ENCODE peak calls at places on chromosomes 11 and 22, in five cellular contexts. One of them, this sample, is unnamed.

GRCh38 chr22:37634505-37635002 is 4.9 kb upstream of the SH3BP1 start:
- DNase-seq in fibroblast of mammary gland: no peak
- DNase-seq in A549: no peak
- DNase-seq in fibroblast of lung: no peak
- DNase-seq in astrocyte of the spinal cord: peak
- DNase-seq in this sample: no peak

GRCh38 chr11:119745112-119745511 is 16.1 kb upstream of the NECTIN1 start:
- DNase-seq in fibroblast of mammary gland: no peak
- DNase-seq in A549: no peak
- DNase-seq in fibroblast of lung: no peak
- DNase-seq in astrocyte of the spinal cord: no peak
- DNase-seq in this sample: no peak

GRCh38 chr11:27055065-27055682 is 14.6 kb downstream of the BBOX1 start:
- DNase-seq in fibroblast of mammary gland: peak
- DNase-seq in A549: peak
- DNase-seq in fibroblast of lung: peak
- DNase-seq in astrocyte of the spinal cord: peak
- DNase-seq in this sample: peak

GRCh38 chr11:104380358-104380757 is 216.4 kb upstream of the PDGFD start:
- DNase-seq in fibroblast of mammary gland: no peak
- DNase-seq in A549: no peak
- DNase-seq in fibroblast of lung: no peak
- DNase-seq in astrocyte of the spinal cord: peak
- DNase-seq in this sample: no peak

GRCh38 chr11:107689317-107690202 is 22.3 kb downstream of the SLN start:
- DNase-seq in fibroblast of mammary gland: peak
- DNase-seq in A549: peak
- DNase-seq in fibroblast of lung: peak
- DNase-seq in astrocyte of the spinal cord: peak
- DNase-seq in this sample: peak

GRCh38 chr11:62540804-62541671 is 5.6 kb downstream of the AHNAK start:
- DNase-seq in fibroblast of mammary gland: peak
- DNase-seq in A549: no peak
- DNase-seq in fibroblast of lung: no peak
- DNase-seq in astrocyte of the spinal cord: no peak
- DNase-seq in this sample: no peak

GRCh38 chr11:94583885-94584500 is 16.8 kb downstream of the PIWIL4 start:
- DNase-seq in fibroblast of mammary gland: peak
- DNase-seq in A549: no peak
- DNase-seq in fibroblast of lung: no peak
- DNase-seq in astrocyte of the spinal cord: no peak
- DNase-seq in this sample: no peak

GRCh38 chr11:45451766-45452440 is 165.8 kb upstream of the SYT13 start:
- DNase-seq in fibroblast of mammary gland: peak
- DNase-seq in A549: no peak
- DNase-seq in fibroblast of lung: peak
- DNase-seq in astrocyte of the spinal cord: no peak
- DNase-seq in this sample: peak

GRCh38 chr22:24565077-24565476 is 9.3 kb downstream of the SNRPD3 start:
- DNase-seq in fibroblast of mammary gland: no peak
- DNase-seq in A549: no peak
- DNase-seq in fibroblast of lung: no peak
- DNase-seq in astrocyte of the spinal cord: no peak
- DNase-seq in this sample: no peak

GRCh38 chr11:5275369-5276110 is 5.8 kb upstream of the HBE1 start:
- DNase-seq in fibroblast of mammary gland: no peak
- DNase-seq in A549: no peak
- DNase-seq in fibroblast of lung: no peak
- DNase-seq in astrocyte of the spinal cord: no peak
- DNase-seq in this sample: no peak

GRCh38 chr11:1453611-1454386 is 32.8 kb downstream of the MOB2 start:
- DNase-seq in fibroblast of mammary gland: no peak
- DNase-seq in A549: no peak
- DNase-seq in fibroblast of lung: no peak
- DNase-seq in astrocyte of the spinal cord: no peak
- DNase-seq in this sample: no peak

GRCh38 chr11:110675548-110675947 is 36.7 kb downstream of the ARHGAP20 start:
- DNase-seq in fibroblast of mammary gland: no peak
- DNase-seq in A549: no peak
- DNase-seq in fibroblast of lung: no peak
- DNase-seq in astrocyte of the spinal cord: no peak
- DNase-seq in this sample: no peak

GRCh38 chr11:65574963-65575567 is 788 bp upstream of the EHBP1L1 start:
- DNase-seq in fibroblast of mammary gland: peak
- DNase-seq in A549: no peak
- DNase-seq in fibroblast of lung: peak
- DNase-seq in astrocyte of the spinal cord: no peak
- DNase-seq in this sample: no peak

GRCh38 chr11:64713031-64713780 is 9.8 kb downstream of the NRXN2 start:
- DNase-seq in fibroblast of mammary gland: peak
- DNase-seq in A549: peak
- DNase-seq in fibroblast of lung: peak
- DNase-seq in astrocyte of the spinal cord: peak
- DNase-seq in this sample: no peak

GRCh38 chr11:66015094-66015881 is 3.5 kb downstream of the CST6 start:
- DNase-seq in fibroblast of mammary gland: no peak
- DNase-seq in A549: no peak
- DNase-seq in fibroblast of lung: peak
- DNase-seq in astrocyte of the spinal cord: peak
- DNase-seq in this sample: no peak

GRCh38 chr11:12704049-12704448 is 29.8 kb downstream of the TEAD1 start:
- DNase-seq in fibroblast of mammary gland: no peak
- DNase-seq in A549: no peak
- DNase-seq in fibroblast of lung: peak
- DNase-seq in astrocyte of the spinal cord: peak
- DNase-seq in this sample: no peak

GRCh38 chr22:42769574-42770447 is 49.1 kb upstream of the A4GALT start:
- DNase-seq in fibroblast of mammary gland: peak
- DNase-seq in A549: peak
- DNase-seq in fibroblast of lung: peak
- DNase-seq in astrocyte of the spinal cord: peak
- DNase-seq in this sample: peak

GRCh38 chr11:119205080-119205479 is 1.1 kb upstream of the CBL start:
- DNase-seq in fibroblast of mammary gland: no peak
- DNase-seq in A549: no peak
- DNase-seq in fibroblast of lung: no peak
- DNase-seq in astrocyte of the spinal cord: no peak
- DNase-seq in this sample: no peak

GRCh38 chr11:12158926-12159325 is 48.5 kb downstream of the MICAL2 start:
- DNase-seq in fibroblast of mammary gland: no peak
- DNase-seq in A549: no peak
- DNase-seq in fibroblast of lung: peak
- DNase-seq in astrocyte of the spinal cord: no peak
- DNase-seq in this sample: no peak

GRCh38 chr11:34269694-34270245 is 88.0 kb downstream of the ABTB2 start:
- DNase-seq in fibroblast of mammary gland: no peak
- DNase-seq in A549: no peak
- DNase-seq in fibroblast of lung: no peak
- DNase-seq in astrocyte of the spinal cord: no peak
- DNase-seq in this sample: no peak

GRCh38 chr11:34266987-34267386 is 90.8 kb downstream of the ABTB2 start:
- DNase-seq in fibroblast of mammary gland: no peak
- DNase-seq in A549: no peak
- DNase-seq in fibroblast of lung: no peak
- DNase-seq in astrocyte of the spinal cord: no peak
- DNase-seq in this sample: no peak

GRCh38 chr11:34267440-34267839 is 90.4 kb downstream of the ABTB2 start:
- DNase-seq in fibroblast of mammary gland: no peak
- DNase-seq in A549: no peak
- DNase-seq in fibroblast of lung: no peak
- DNase-seq in astrocyte of the spinal cord: no peak
- DNase-seq in this sample: no peak

GRCh38 chr11:34270711-34271110 is 87.1 kb downstream of the ABTB2 start:
- DNase-seq in fibroblast of mammary gland: no peak
- DNase-seq in A549: no peak
- DNase-seq in fibroblast of lung: no peak
- DNase-seq in astrocyte of the spinal cord: no peak
- DNase-seq in this sample: no peak

DNA sequence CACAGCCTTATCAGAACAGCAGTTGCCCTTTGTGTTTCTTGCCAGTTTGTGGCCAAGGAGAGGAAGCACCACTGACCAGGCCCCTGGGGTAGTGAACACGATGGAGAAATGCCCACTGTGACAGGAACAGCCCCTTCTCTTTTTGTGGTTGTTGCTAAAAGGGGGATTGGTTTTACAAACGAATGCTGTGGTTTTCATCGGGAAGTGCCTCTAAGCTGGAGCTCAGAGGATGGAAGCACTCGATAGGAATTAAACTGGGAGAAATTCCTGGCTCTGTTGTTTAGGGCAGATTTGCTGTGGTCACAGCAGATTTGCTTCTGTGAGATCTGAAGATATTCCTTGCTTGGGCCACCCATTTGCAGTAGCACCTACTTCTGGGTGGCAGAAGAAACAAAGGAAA is 88.8 kb downstream of the ABTB2 start:
- DNase-seq in fibroblast of mammary gland: no peak
- DNase-seq in A549: no peak
- DNase-seq in fibroblast of lung: no peak
- DNase-seq in astrocyte of the spinal cord: peak
- DNase-seq in this sample: no peak
- TF ChIP-seq CTCF in fibroblast of mammary gland: no peak
- TF ChIP-seq CTCF in A549: no peak
- TF ChIP-seq CTCF in fibroblast of lung: no peak
- TF ChIP-seq CTCF in astrocyte of the spinal cord: no peak
- TF ChIP-seq CTCF in this sample: no peak

GRCh38 chr11:92453055-92453454 is 228.4 kb downstream of the FAT3 start:
- DNase-seq in fibroblast of mammary gland: peak
- DNase-seq in A549: no peak
- DNase-seq in fibroblast of lung: peak
- DNase-seq in astrocyte of the spinal cord: peak
- DNase-seq in this sample: peak

GRCh38 chr11:92461478-92461877 is 236.9 kb downstream of the FAT3 start:
- DNase-seq in fibroblast of mammary gland: no peak
- DNase-seq in A549: no peak
- DNase-seq in fibroblast of lung: no peak
- DNase-seq in astrocyte of the spinal cord: no peak
- DNase-seq in this sample: no peak

GRCh38 chr11:92455221-92455790 is 230.7 kb downstream of the FAT3 start:
- DNase-seq in fibroblast of mammary gland: no peak
- DNase-seq in A549: no peak
- DNase-seq in fibroblast of lung: no peak
- DNase-seq in astrocyte of the spinal cord: no peak
- DNase-seq in this sample: no peak

GRCh38 chr11:92457250-92457649 is 232.6 kb downstream of the FAT3 start:
- DNase-seq in fibroblast of mammary gland: peak
- DNase-seq in A549: no peak
- DNase-seq in fibroblast of lung: peak
- DNase-seq in astrocyte of the spinal cord: peak
- DNase-seq in this sample: no peak
- H3K4me3 ChIP-seq in fibroblast of mammary gland: no peak
- H3K4me3 ChIP-seq in A549: no peak
- H3K4me3 ChIP-seq in fibroblast of lung: no peak
- H3K4me3 ChIP-seq in astrocyte of the spinal cord: no peak
- H3K4me3 ChIP-seq in this sample: no peak

DNA sequence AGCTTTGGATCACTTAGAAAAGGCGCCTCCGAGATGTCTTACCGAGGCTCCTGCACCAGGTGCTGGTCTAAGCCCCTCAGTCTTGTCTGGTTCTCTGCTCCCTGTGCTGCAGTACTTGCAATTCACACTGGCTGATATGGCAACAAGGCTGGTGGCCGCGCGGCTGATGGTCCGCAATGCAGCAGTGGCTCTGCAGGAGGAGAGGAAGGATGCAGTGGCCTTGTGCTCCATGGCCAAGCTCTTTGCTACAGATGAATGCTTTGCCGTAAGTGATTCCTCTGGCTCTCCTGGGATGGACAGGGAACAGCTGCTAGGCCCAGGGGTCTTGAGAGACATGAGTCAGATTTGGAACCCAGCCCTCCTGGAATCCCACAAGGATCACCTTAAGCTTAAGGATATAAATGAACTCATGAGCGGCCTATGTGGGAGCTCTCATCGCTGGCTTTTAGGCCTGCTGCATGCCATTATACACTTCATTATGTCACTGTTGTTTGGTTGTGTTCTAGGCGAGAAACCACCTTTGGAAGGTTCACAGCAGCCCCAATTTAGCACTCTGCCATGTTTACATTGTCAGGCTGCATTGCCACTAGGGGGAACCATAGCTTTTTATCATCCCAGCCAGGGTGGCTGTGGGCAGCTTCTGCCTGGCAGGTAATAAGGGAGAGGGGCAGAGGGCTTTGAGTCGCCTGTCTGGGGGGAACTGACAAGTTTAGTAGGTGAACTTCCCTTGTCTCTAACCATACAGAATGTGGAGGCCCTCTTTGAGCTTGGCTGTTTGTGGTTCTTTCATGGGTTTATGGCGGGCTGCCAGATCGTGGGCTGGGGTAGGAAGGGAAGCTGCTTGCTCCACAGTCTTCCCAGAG is 8.5 kb downstream of the ACAD8 start:
- DNase-seq in fibroblast of mammary gland: peak
- DNase-seq in A549: peak
- DNase-seq in fibroblast of lung: no peak
- DNase-seq in astrocyte of the spinal cord: peak
- DNase-seq in this sample: no peak
- TF ChIP-seq CTCF in fibroblast of mammary gland: peak
- TF ChIP-seq CTCF in A549: peak
- TF ChIP-seq CTCF in fibroblast of lung: peak
- TF ChIP-seq CTCF in astrocyte of the spinal cord: peak
- TF ChIP-seq CTCF in this sample: peak

GRCh38 chr11:25733777-25734176 is 598.2 kb upstream of the ANO3 start:
- DNase-seq in fibroblast of mammary gland: no peak
- DNase-seq in A549: no peak
- DNase-seq in fibroblast of lung: peak
- DNase-seq in astrocyte of the spinal cord: no peak
- DNase-seq in this sample: no peak

GRCh38 chr11:25742800-25743199 is 589.1 kb upstream of the ANO3 start:
- DNase-seq in fibroblast of mammary gland: no peak
- DNase-seq in A549: no peak
- DNase-seq in fibroblast of lung: no peak
- DNase-seq in astrocyte of the spinal cord: no peak
- DNase-seq in this sample: no peak

GRCh38 chr11:25734592-25735211 is 597.2 kb upstream of the ANO3 start:
- DNase-seq in fibroblast of mammary gland: peak
- DNase-seq in A549: no peak
- DNase-seq in fibroblast of lung: peak
- DNase-seq in astrocyte of the spinal cord: peak
- DNase-seq in this sample: no peak

GRCh38 chr11:25741886-25742285 is 590.0 kb upstream of the ANO3 start:
- DNase-seq in fibroblast of mammary gland: no peak
- DNase-seq in A549: no peak
- DNase-seq in fibroblast of lung: no peak
- DNase-seq in astrocyte of the spinal cord: no peak
- DNase-seq in this sample: no peak

DNA sequence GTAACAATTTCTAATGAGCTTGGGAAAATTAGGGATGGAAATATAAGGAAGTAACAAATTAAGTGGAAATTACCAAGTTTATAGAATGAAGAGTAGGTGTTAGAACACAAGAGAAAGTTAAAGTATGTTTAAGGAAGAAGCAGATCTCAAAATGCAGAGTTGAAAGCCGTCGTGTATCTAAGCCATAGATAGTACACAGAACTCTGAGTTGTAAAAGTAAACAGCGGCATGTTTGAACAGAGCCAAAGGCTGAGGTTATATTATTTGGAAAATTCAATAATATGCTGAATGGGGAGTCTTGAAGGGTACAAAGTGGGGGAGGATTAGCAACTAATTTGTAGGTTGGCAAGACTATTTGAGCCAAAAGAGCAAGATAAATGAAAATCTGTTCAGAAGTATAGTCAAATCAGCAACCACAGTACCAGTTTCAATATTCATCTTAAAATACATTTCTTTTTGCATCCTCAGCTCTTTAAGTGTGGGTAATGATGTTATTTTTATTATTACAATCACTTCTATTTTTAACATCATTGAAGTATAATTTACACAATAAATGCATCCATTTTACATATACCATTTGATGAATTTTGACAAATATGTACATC is 594.8 kb upstream of the ANO3 start:
- DNase-seq in fibroblast of mammary gland: no peak
- DNase-seq in A549: no peak
- DNase-seq in fibroblast of lung: no peak
- DNase-seq in astrocyte of the spinal cord: no peak
- DNase-seq in this sample: no peak
- H3K4me3 ChIP-seq in fibroblast of mammary gland: no peak
- H3K4me3 ChIP-seq in A549: no peak
- H3K4me3 ChIP-seq in fibroblast of lung: no peak
- H3K4me3 ChIP-seq in astrocyte of the spinal cord: no peak
- H3K4me3 ChIP-seq in this sample: no peak